ENCODE peak calls at places on chromosome 20, in four cellular contexts. D is midbrain, W is amniotic stem cell, I is GM23248. K is an unnamed sample.

GRCh38 chr20:48787861-48788375 is 39.9 kb downstream of the PREX1 start:
- DNase-seq in I (peak), D (peak), W (peak), K (no peak)

GRCh38 chr20:14384411-14384810 is 47.0 kb upstream of the FLRT3 start:
- DNase-seq in D (no peak), I (peak), W (no peak), K (no peak)

GRCh38 chr20:48761023-48761785 is 66.6 kb downstream of the PREX1 start:
- DNase-seq in W (no peak), I (no peak), D (no peak), K (peak)

GRCh38 chr20:21982559-21982958 is 277.1 kb downstream of the PAX1 start:
- DNase-seq in W (no peak), I (peak), D (no peak), K (no peak)

GRCh38 chr20:50303573-50304500 is 113.2 kb downstream of the CEBPB start:
- DNase-seq in I (peak), W (no peak), D (peak), K (no peak)

GRCh38 chr20:44701116-44701865 is 13.9 kb upstream of the CCN5 start:
- DNase-seq in I (no peak), D (no peak), W (no peak), K (no peak)

GRCh38 chr20:63903796-63904570 is 9.1 kb downstream of the DNAJC5 start:
- DNase-seq in D (no peak), I (no peak), W (no peak), K (no peak)

GRCh38 chr20:45752747-45753146 is 30.6 kb downstream of the SPINT4 start:
- DNase-seq in I (peak), D (no peak), W (no peak), K (no peak)

GRCh38 chr20:53850318-53850717 is 220.1 kb downstream of the BCAS1 start:
- DNase-seq in W (no peak), I (no peak), D (no peak), K (no peak)

GRCh38 chr20:48722002-48722731 is 105.6 kb downstream of the PREX1 start:
- DNase-seq in W (no peak), D (peak), I (peak), K (peak)

GRCh38 chr20:10074513-10074912 is 39.7 kb downstream of the ANKEF1 start:
- DNase-seq in I (peak), D (no peak), W (peak), K (no peak)

GRCh38 chr20:62476074-62476838 is 461 bp upstream of the GATA5 start:
- DNase-seq in I (peak), D (no peak), W (no peak), K (no peak)

GRCh38 chr20:42985628-42986027 is 204.1 kb downstream of the PTPRT start:
- DNase-seq in D (no peak), I (no peak), W (no peak), K (no peak)

GRCh38 chr20:33474963-33475362 is 14.9 kb upstream of the CBFA2T2 start:
- DNase-seq in I (no peak), D (no peak), W (no peak), K (no peak)

GRCh38 chr20:6921717-6922386 is 154.4 kb downstream of the BMP2 start:
- DNase-seq in W (no peak), I (no peak), D (no peak), K (no peak)

GRCh38 chr20:61908057-61909026 is 157.3 kb downstream of the TAF4 start:
- DNase-seq in D (no peak), W (no peak), I (no peak), K (no peak)

GRCh38 chr20:53028337-53029007 is 56.3 kb downstream of the TSHZ2 start:
- DNase-seq in W (no peak), I (peak), D (no peak), K (no peak)

GRCh38 chr20:23515250-23515939 is 24.5 kb downstream of the CST8 start:
- DNase-seq in W (peak), D (no peak), I (peak), K (no peak)

GRCh38 chr20:9408422-9409300 is 105.7 kb upstream of the LAMP5 start:
- DNase-seq in W (no peak), I (peak), D (no peak), K (no peak)

GRCh38 chr20:36773123-36773547 is 428 bp downstream of the DSN1 start:
- DNase-seq in W (no peak), D (no peak), I (peak), K (no peak)

GRCh38 chr20:41960166-41960565 is 342.0 kb upstream of the CHD6 start:
- DNase-seq in D (no peak), I (no peak), W (no peak), K (no peak)

GRCh38 chr20:1776608-1777475 is 118.4 kb upstream of the SIRPA start:
- DNase-seq in I (peak), D (peak), W (peak), K (peak)

GRCh38 chr20:35467339-35468224 is 12.2 kb downstream of the CEP250 start:
- DNase-seq in W (no peak), D (no peak), I (no peak), K (no peak)

K was measured in immature natural killer cell.